ENCODE peak calls at places on chromosomes 13 and 19, in nine cellular contexts. L, A, H, V, R, K, O, J and N are unnamed samples.

GRCh38 chr13:29484236-29484635 is 111.3 kb downstream of the SLC7A1 start:
- DNase-seq in L (no peak), A (no peak), H (no peak), V (no peak), R (peak; percentile 43), K (no peak), O (no peak), J (no peak), N (no peak)

GRCh38 chr13:80979035-80979641 is 638.2 kb upstream of the SPRY2 start:
- DNase-seq in L (peak; percentile 13), A (peak; percentile 67), H (peak; percentile 40), V (no peak), R (peak; percentile 40), K (peak; percentile 66), O (no peak), J (peak; percentile 50), N (peak; percentile 53)

GRCh38 chr19:48403606-48404005 is 10.1 kb downstream of the GRIN2D start:
- DNase-seq in L (no peak), A (peak; percentile 58), H (peak; percentile 74), V (no peak), R (peak; percentile 67), K (peak; percentile 60), O (no peak), J (peak; percentile 55), N (peak; percentile 71)

GRCh38 chr13:96940961-96941360 is 53.3 kb downstream of the OXGR1 start:
- DNase-seq in L (no peak), A (no peak), H (no peak), V (no peak), R (no peak), K (no peak), O (no peak), J (peak; percentile 61), N (no peak)

GRCh38 chr19:23509686-23510450 is 114.6 kb upstream of the ZNF91 start:
- DNase-seq in L (no peak), A (no peak), H (peak; percentile 99), V (no peak), R (no peak), K (no peak), O (no peak), J (peak; percentile 87), N (no peak)

GRCh38 chr13:35930665-35931631 is 200.2 kb downstream of the DCLK1 start:
- DNase-seq in L (no peak), A (no peak), H (no peak), V (no peak), R (no peak), K (no peak), O (no peak), J (peak; percentile 1), N (no peak)

GRCh38 chr13:20566917-20567755 is at the start of gene IFT88:
- DNase-seq in L (peak; percentile 86), A (peak; percentile 96), H (peak; percentile 89), V (peak; percentile 78), R (peak; percentile 96), K (peak; percentile 87), O (peak; percentile 91), J (peak; percentile 78), N (peak; percentile 88)

GRCh38 chr13:50733392-50733791 is 110.1 kb downstream of the DLEU7 start:
- DNase-seq in L (no peak), A (no peak), H (no peak), V (no peak), R (no peak), K (no peak), O (no peak), J (no peak), N (no peak)